ENCODE peak calls at places on chromosomes 5 and 9, in four cellular contexts. Y is KBM-7, V is A673, C is renal cortical epithelial cell. G is an unnamed sample.

GRCh38 chr5:135454946-135455345 is 2.8 kb upstream of the TIFAB start:
- DNase-seq in Y (no peak), V (no peak), C (no peak), G (no peak)

GRCh38 chr5:68229416-68229815 is 13.9 kb downstream of the PIK3R1 start:
- DNase-seq in Y (no peak), V (no peak), C (no peak), G (no peak)

GRCh38 chr9:96327694-96328352 is 25.8 kb upstream of the HSD17B3 start:
- DNase-seq in Y (peak; percentile 62), V (peak; percentile 71), C (peak; percentile 50), G (peak; percentile 29)

GRCh38 chr9:98678244-98678842 is 30.4 kb downstream of the GABBR2 start:
- DNase-seq in Y (no peak), V (peak; percentile 23), C (no peak), G (peak; percentile 23)

GRCh38 chr9:110029422-110029814 is 178.5 kb downstream of the C9orf152 start:
- DNase-seq in Y (no peak), V (peak; percentile 63), C (peak; percentile 98), G (no peak)

GRCh38 chr5:134135091-134135655 is 20.7 kb downstream of the TCF7 start:
- DNase-seq in Y (no peak), V (no peak), C (no peak), G (no peak)

GRCh38 chr9:31259824-31260223 is 1124.6 kb upstream of the ACO1 start:
- DNase-seq in Y (no peak), V (no peak), C (no peak), G (no peak)

GRCh38 chr5:64794053-64794770 is 25.5 kb downstream of the CWC27 start:
- DNase-seq in Y (no peak), V (peak; percentile 45), C (no peak), G (no peak)

GRCh38 chr5:8993031-8993430 is 552.8 kb downstream of the SEMA5A start:
- DNase-seq in Y (peak; percentile 4), V (no peak), C (no peak), G (no peak)

GRCh38 chr9:35563791-35564197 is 41.3 kb upstream of the TESK1 start:
- DNase-seq in Y (no peak), V (no peak), C (no peak), G (no peak)

GRCh38 chr9:12884736-12885395 is 110.0 kb downstream of the LURAP1L start:
- DNase-seq in Y (peak; percentile 3), V (peak; percentile 71), C (peak; percentile 80), G (peak; percentile 10)

GRCh38 chr5:138989720-138990119 is 114.6 kb upstream of the LRRTM2 start:
- DNase-seq in Y (no peak), V (no peak), C (no peak), G (no peak)

GRCh38 chr9:21317956-21318923 is 13.1 kb upstream of the IFNA5 start:
- DNase-seq in Y (peak; percentile 69), V (peak; percentile 33), C (peak; percentile 52), G (peak; percentile 54)

GRCh38 chr5:43315262-43315661 is 2.0 kb upstream of the HMGCS1 start:
- DNase-seq in Y (no peak), V (no peak), C (peak; percentile 89), G (no peak)

GRCh38 chr5:52776116-52776515 is 11.6 kb upstream of the ITGA1 start:
- DNase-seq in Y (no peak), V (no peak), C (no peak), G (no peak)

GRCh38 chr5:65268520-65268919 is 213.2 kb downstream of the ADAMTS6 start:
- DNase-seq in Y (no peak), V (no peak), C (no peak), G (no peak)

GRCh38 chr9:35114113-35114847 is 1.4 kb downstream of the ATOSB start:
- DNase-seq in Y (peak; percentile 89), V (peak; percentile 97), C (peak; percentile 87), G (peak; percentile 85)

GRCh38 chr9:12464910-12465512 is 228.2 kb upstream of the TYRP1 start:
- DNase-seq in Y (peak; percentile 65), V (peak; percentile 55), C (peak; percentile 24), G (peak; percentile 31)

GRCh38 chr5:139710370-139711066 is 62.4 kb downstream of the CXXC5 start:
- DNase-seq in Y (peak; percentile 87), V (peak; percentile 93), C (peak; percentile 66), G (peak; percentile 79)

GRCh38 chr5:137300411-137301240 is 198.5 kb downstream of the SPOCK1 start:
- DNase-seq in Y (no peak), V (no peak), C (peak; percentile 61), G (no peak)

GRCh38 chr5:140576776-140577201 is 12.2 kb downstream of the SLC35A4 start:
- DNase-seq in Y (no peak), V (no peak), C (peak; percentile 61), G (no peak)

GRCh38 chr9:127550751-127551150 is 61.3 kb upstream of the STXBP1 start:
- DNase-seq in Y (no peak), V (no peak), C (no peak), G (no peak)

GRCh38 chr9:124291801-124292396 is 34.1 kb downstream of the NEK6 start:
- DNase-seq in Y (peak; percentile 87), V (peak; percentile 83), C (no peak), G (no peak)

GRCh38 chr5:95730730-95731570 is at the start of gene RHOBTB3:
- DNase-seq in Y (peak; percentile 88), V (peak; percentile 81), C (peak; percentile 72), G (peak; percentile 73)

GRCh38 chr5:146032911-146033310 is 72.5 kb downstream of the PLAC8L1 start:
- DNase-seq in Y (no peak), V (no peak), C (no peak), G (no peak)

GRCh38 chr9:134165357-134166315 is 1.3 kb upstream of the RNU6ATAC start:
- DNase-seq in Y (peak; percentile 49), V (no peak), C (no peak), G (peak; percentile 52)

GRCh38 chr5:114367029-114367428 is 5.2 kb downstream of the KCNN2 start:
- DNase-seq in Y (no peak), V (no peak), C (peak; percentile 11), G (no peak)

GRCh38 chr9:16236326-16236725 is 634.1 kb downstream of the BNC2 start:
- DNase-seq in Y (no peak), V (no peak), C (peak; percentile 66), G (no peak)

GRCh38 chr9:123353984-123354591 is 1.9 kb upstream of the CRB2 start:
- DNase-seq in Y (peak; percentile 71), V (peak; percentile 70), C (no peak), G (peak; percentile 73)

GRCh38 chr5:145509336-145510150 is 325.6 kb downstream of the PRELID2 start:
- DNase-seq in Y (no peak), V (no peak), C (peak; percentile 48), G (no peak)

GRCh38 chr9:124352616-124353015 is 62.6 kb downstream of the PSMB7 start:
- DNase-seq in Y (no peak), V (no peak), C (no peak), G (no peak)

GRCh38 chr5:76099286-76099702 is 16.1 kb downstream of the SV2C start:
- DNase-seq in Y (no peak), V (peak; percentile 58), C (no peak), G (no peak)